ENCODE peak calls at places on chromosome 9, in five cellular contexts. One of them, this sample, is unnamed.

GRCh38 chr9:98846879-98847278 is 39.4 kb downstream of the GALNT12 start:
- DNase-seq in H1: no peak
- DNase-seq in H9: no peak
- DNase-seq in mesenchymal stem cell: no peak
- DNase-seq in neuronal stem cell: no peak
- DNase-seq in this sample: no peak

GRCh38 chr9:78041971-78042370 is 10.4 kb upstream of the GNAQ start:
- DNase-seq in H1: no peak
- DNase-seq in H9: no peak
- DNase-seq in mesenchymal stem cell: no peak
- DNase-seq in neuronal stem cell: no peak
- DNase-seq in this sample: no peak

GRCh38 chr9:73402081-73403028 is 250.7 kb downstream of the ANXA1 start:
- DNase-seq in H1: no peak
- DNase-seq in H9: no peak
- DNase-seq in mesenchymal stem cell: no peak
- DNase-seq in neuronal stem cell: no peak
- DNase-seq in this sample: no peak

GRCh38 chr9:115673599-115673998 is 480.0 kb upstream of the PAPPA start:
- DNase-seq in H1: no peak
- DNase-seq in H9: no peak
- DNase-seq in mesenchymal stem cell: peak; percentile 79
- DNase-seq in neuronal stem cell: no peak
- DNase-seq in this sample: peak; percentile 52

GRCh38 chr9:124752967-124753366 is 18.1 kb downstream of the NR6A1 start:
- DNase-seq in H1: no peak
- DNase-seq in H9: no peak
- DNase-seq in mesenchymal stem cell: no peak
- DNase-seq in neuronal stem cell: no peak
- DNase-seq in this sample: no peak

GRCh38 chr9:77899679-77900354 is 131.8 kb downstream of the GNAQ start:
- DNase-seq in H1: no peak
- DNase-seq in H9: no peak
- DNase-seq in mesenchymal stem cell: peak; percentile 70
- DNase-seq in neuronal stem cell: no peak
- DNase-seq in this sample: no peak

GRCh38 chr9:127614961-127615360 is 2.9 kb downstream of the STXBP1 start:
- DNase-seq in H1: no peak
- DNase-seq in H9: no peak
- DNase-seq in mesenchymal stem cell: no peak
- DNase-seq in neuronal stem cell: no peak
- DNase-seq in this sample: no peak

GRCh38 chr9:21802418-21803000 is at the start of gene MTAP:
- DNase-seq in H1: peak; percentile 87
- DNase-seq in H9: peak; percentile 95
- DNase-seq in mesenchymal stem cell: peak; percentile 94
- DNase-seq in neuronal stem cell: peak; percentile 81
- DNase-seq in this sample: peak; percentile 81

GRCh38 chr9:94599102-94599501 is 5.5 kb upstream of the FBP2 start:
- DNase-seq in H1: no peak
- DNase-seq in H9: no peak
- DNase-seq in mesenchymal stem cell: no peak
- DNase-seq in neuronal stem cell: no peak
- DNase-seq in this sample: no peak

GRCh38 chr9:127388037-127388855 is 8.7 kb upstream of the SLC2A8 start:
- DNase-seq in H1: no peak
- DNase-seq in H9: no peak
- DNase-seq in mesenchymal stem cell: peak; percentile 97
- DNase-seq in neuronal stem cell: no peak
- DNase-seq in this sample: peak; percentile 99

GRCh38 chr9:137255448-137256114 is 454 bp downstream of the NELFB start:
- DNase-seq in H1: no peak
- DNase-seq in H9: peak; percentile 74
- DNase-seq in mesenchymal stem cell: peak; percentile 56
- DNase-seq in neuronal stem cell: no peak
- DNase-seq in this sample: no peak

GRCh38 chr9:7909537-7909936 is 110.0 kb upstream of the DMAC1 start:
- DNase-seq in H1: no peak
- DNase-seq in H9: no peak
- DNase-seq in mesenchymal stem cell: no peak
- DNase-seq in neuronal stem cell: no peak
- DNase-seq in this sample: no peak

GRCh38 chr9:110410926-110411325 is 73.3 kb upstream of the TXNDC8 start:
- DNase-seq in H1: no peak
- DNase-seq in H9: no peak
- DNase-seq in mesenchymal stem cell: no peak
- DNase-seq in neuronal stem cell: no peak
- DNase-seq in this sample: no peak

GRCh38 chr9:136045595-136046554 is 49.2 kb downstream of the NACC2 start:
- DNase-seq in H1: no peak
- DNase-seq in H9: no peak
- DNase-seq in mesenchymal stem cell: no peak
- DNase-seq in neuronal stem cell: no peak
- DNase-seq in this sample: no peak

GRCh38 chr9:114348906-114349482 is 19.3 kb downstream of the ORM2 start:
- DNase-seq in H1: peak; percentile 68
- DNase-seq in H9: peak; percentile 87
- DNase-seq in mesenchymal stem cell: peak; percentile 100
- DNase-seq in neuronal stem cell: peak; percentile 64
- DNase-seq in this sample: peak; percentile 76

GRCh38 chr9:94867842-94868312 is 141.4 kb downstream of the AOPEP start:
- DNase-seq in H1: peak; percentile 6
- DNase-seq in H9: no peak
- DNase-seq in mesenchymal stem cell: peak; percentile 96
- DNase-seq in neuronal stem cell: no peak
- DNase-seq in this sample: peak; percentile 55

GRCh38 chr9:592733-593132 is 248.8 kb upstream of the DMRT1 start:
- DNase-seq in H1: no peak
- DNase-seq in H9: no peak
- DNase-seq in mesenchymal stem cell: no peak
- DNase-seq in neuronal stem cell: no peak
- DNase-seq in this sample: no peak

GRCh38 chr9:121771851-121772599 is 120.6 kb downstream of the DAB2IP start:
- DNase-seq in H1: no peak
- DNase-seq in H9: no peak
- DNase-seq in mesenchymal stem cell: no peak
- DNase-seq in neuronal stem cell: no peak
- DNase-seq in this sample: no peak

GRCh38 chr9:127106493-127106855 is 16.0 kb downstream of the ANGPTL2 start:
- DNase-seq in H1: no peak
- DNase-seq in H9: no peak
- DNase-seq in mesenchymal stem cell: no peak
- DNase-seq in neuronal stem cell: no peak
- DNase-seq in this sample: no peak

GRCh38 chr9:89145086-89145485 is 33.5 kb downstream of the SHC3 start:
- DNase-seq in H1: no peak
- DNase-seq in H9: no peak
- DNase-seq in mesenchymal stem cell: no peak
- DNase-seq in neuronal stem cell: no peak
- DNase-seq in this sample: no peak

GRCh38 chr9:113654605-113655193 is 191.2 kb downstream of the RGS3 start:
- DNase-seq in H1: no peak
- DNase-seq in H9: no peak
- DNase-seq in mesenchymal stem cell: no peak
- DNase-seq in neuronal stem cell: no peak
- DNase-seq in this sample: peak; percentile 62

GRCh38 chr9:116337015-116337414 is 183.4 kb downstream of the PAPPA start:
- DNase-seq in H1: no peak
- DNase-seq in H9: no peak
- DNase-seq in mesenchymal stem cell: peak; percentile 59
- DNase-seq in neuronal stem cell: no peak
- DNase-seq in this sample: no peak

GRCh38 chr9:4315582-4316215 is 15.8 kb upstream of the GLIS3 start:
- DNase-seq in H1: peak; percentile 90
- DNase-seq in H9: peak; percentile 87
- DNase-seq in mesenchymal stem cell: peak; percentile 67
- DNase-seq in neuronal stem cell: peak; percentile 51
- DNase-seq in this sample: peak; percentile 62

GRCh38 chr9:96524764-96525163 is 74.8 kb downstream of the HABP4 start:
- DNase-seq in H1: no peak
- DNase-seq in H9: no peak
- DNase-seq in mesenchymal stem cell: no peak
- DNase-seq in neuronal stem cell: no peak
- DNase-seq in this sample: no peak

GRCh38 chr9:110443146-110443877 is 105.6 kb upstream of the TXNDC8 start:
- DNase-seq in H1: no peak
- DNase-seq in H9: no peak
- DNase-seq in mesenchymal stem cell: peak; percentile 93
- DNase-seq in neuronal stem cell: no peak
- DNase-seq in this sample: peak; percentile 34

GRCh38 chr9:135359764-135360163 is 119.8 kb upstream of the PPP1R26 start:
- DNase-seq in H1: no peak
- DNase-seq in H9: no peak
- DNase-seq in mesenchymal stem cell: no peak
- DNase-seq in neuronal stem cell: no peak
- DNase-seq in this sample: no peak

GRCh38 chr9:91180240-91180929 is 181.3 kb downstream of the AUH start:
- DNase-seq in H1: peak; percentile 20
- DNase-seq in H9: no peak
- DNase-seq in mesenchymal stem cell: no peak
- DNase-seq in neuronal stem cell: no peak
- DNase-seq in this sample: no peak

GRCh38 chr9:91177081-91177480 is 184.6 kb downstream of the AUH start:
- DNase-seq in H1: no peak
- DNase-seq in H9: no peak
- DNase-seq in mesenchymal stem cell: no peak
- DNase-seq in neuronal stem cell: no peak
- DNase-seq in this sample: no peak

GRCh38 chr9:91179237-91180138 is 182.2 kb downstream of the AUH start:
- DNase-seq in H1: peak; percentile 41
- DNase-seq in H9: no peak
- DNase-seq in mesenchymal stem cell: peak; percentile 49
- DNase-seq in neuronal stem cell: no peak
- DNase-seq in this sample: no peak

GRCh38 chr9:91177661-91178280 is 183.9 kb downstream of the AUH start:
- DNase-seq in H1: peak; percentile 24
- DNase-seq in H9: no peak
- DNase-seq in mesenchymal stem cell: no peak
- DNase-seq in neuronal stem cell: no peak
- DNase-seq in this sample: no peak

DNA sequence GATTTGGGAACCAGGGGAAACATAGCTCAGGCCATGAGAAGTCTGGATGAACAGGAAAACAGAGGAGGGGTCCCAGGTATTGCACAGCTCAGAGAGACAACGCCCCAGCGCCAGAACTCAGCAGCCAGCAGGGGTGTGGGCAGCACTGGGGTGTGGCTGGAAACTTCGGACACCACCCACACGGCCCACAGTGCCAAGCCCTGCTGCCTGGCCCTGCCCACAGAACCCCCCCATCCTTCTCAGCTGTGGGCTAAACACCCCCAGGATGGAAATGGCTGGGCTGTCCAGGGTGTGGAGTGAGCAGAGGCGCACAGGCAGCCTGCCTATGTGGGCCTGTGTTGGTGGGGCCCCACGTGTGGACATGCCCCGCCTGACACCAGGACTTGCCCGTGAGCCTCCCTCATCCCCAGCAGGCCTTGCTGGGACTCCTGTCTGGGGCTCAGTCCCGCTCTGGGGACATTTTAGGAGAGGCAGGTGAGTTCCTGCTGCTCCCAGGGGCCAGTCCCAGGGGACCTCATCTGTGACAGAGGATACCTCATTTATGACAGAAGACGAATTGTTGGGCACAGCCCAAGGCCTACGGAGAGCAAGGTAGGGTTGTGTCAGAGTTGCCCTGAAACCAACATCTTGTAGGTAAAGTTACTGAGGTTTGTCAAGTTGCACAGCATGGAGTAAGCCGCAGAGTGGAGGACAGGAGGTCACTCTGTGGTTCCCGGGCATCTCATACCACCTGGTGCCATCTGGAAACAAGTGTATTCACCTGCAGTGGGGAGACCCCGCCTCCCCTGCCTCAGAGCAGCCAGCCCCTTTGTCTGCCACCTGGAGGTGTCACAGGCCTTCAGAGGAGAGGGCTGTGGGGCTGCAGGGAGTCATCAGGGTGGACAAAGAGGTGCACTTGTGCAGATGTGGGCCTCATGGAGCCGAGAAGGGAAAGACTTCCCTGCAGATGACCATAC is 183.2 kb downstream of the AUH start:
- DNase-seq in H1: peak; percentile 34
- DNase-seq in H9: no peak
- DNase-seq in mesenchymal stem cell: no peak
- DNase-seq in neuronal stem cell: no peak
- DNase-seq in this sample: no peak
- H2BK12ac ChIP-seq in H1: no peak overlapping the region
- H2BK12ac ChIP-seq in H9: no peak overlapping the region
- H2BK12ac ChIP-seq in mesenchymal stem cell: peak overlapping the region; percentile 3
- H2BK12ac ChIP-seq in neuronal stem cell: no peak overlapping the region
- H2BK12ac ChIP-seq in this sample: no peak overlapping the region

DNA sequence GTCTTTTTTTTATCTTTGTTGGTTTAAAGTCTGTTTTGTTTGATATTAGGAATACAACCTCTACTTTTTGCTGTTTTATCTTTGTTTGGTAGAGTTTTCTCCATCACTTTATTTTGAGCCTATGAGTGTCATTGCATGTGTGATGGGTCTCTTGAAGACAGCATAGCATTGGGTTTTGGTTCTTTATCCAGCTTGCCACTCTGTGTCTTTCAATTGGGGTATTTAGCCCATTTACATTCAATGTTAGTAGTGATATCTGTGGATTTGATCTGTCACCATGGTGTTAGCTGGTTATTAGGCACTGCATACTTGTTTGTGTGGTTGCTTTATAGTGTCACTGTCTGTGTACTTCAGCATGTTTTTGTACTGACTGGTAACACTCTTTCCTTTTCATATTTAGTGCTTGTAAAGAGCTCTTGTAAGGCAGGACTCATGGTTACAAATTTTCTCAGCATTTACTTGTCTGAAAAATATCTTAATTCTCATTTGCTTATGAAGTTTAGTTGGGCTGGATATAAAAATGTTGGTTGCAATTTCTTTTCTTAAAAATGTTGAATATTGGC is 845.5 kb downstream of the TLE4 start:
- DNase-seq in H1: no peak
- DNase-seq in H9: no peak
- DNase-seq in mesenchymal stem cell: no peak
- DNase-seq in neuronal stem cell: no peak
- DNase-seq in this sample: no peak
- H2BK12ac ChIP-seq in H1: no peak overlapping the region
- H2BK12ac ChIP-seq in H9: no peak overlapping the region
- H2BK12ac ChIP-seq in mesenchymal stem cell: no peak overlapping the region
- H2BK12ac ChIP-seq in neuronal stem cell: no peak overlapping the region
- H2BK12ac ChIP-seq in this sample: no peak overlapping the region

DNA sequence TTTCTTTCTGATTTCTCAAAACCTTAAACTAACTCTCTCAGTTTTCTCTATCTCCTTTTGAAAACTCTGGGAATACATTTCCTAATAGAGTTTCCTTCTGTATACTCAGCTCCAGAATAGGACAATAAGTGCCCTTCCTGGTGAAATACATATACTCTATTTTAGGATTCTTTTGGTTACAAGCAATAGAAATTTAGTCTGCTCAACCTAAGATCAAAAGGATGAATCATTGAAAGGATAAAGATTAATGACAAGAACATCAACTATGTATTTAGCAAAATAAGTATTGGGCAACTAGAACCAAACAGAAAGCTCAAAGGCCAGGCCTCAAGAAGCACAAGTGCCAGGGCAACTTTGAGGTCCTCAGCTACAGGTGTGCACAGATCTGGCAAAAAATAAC is 127.1 kb downstream of the ADAMTSL1 start:
- DNase-seq in H1: no peak
- DNase-seq in H9: no peak
- DNase-seq in mesenchymal stem cell: no peak
- DNase-seq in neuronal stem cell: no peak
- DNase-seq in this sample: no peak
- H2BK12ac ChIP-seq in H1: no peak overlapping the region
- H2BK12ac ChIP-seq in H9: no peak overlapping the region
- H2BK12ac ChIP-seq in mesenchymal stem cell: no peak overlapping the region
- H2BK12ac ChIP-seq in neuronal stem cell: no peak overlapping the region
- H2BK12ac ChIP-seq in this sample: no peak overlapping the region

GRCh38 chr9:133282454-133283238 is 7.6 kb upstream of the ABO start:
- DNase-seq in H1: no peak
- DNase-seq in H9: no peak
- DNase-seq in mesenchymal stem cell: no peak
- DNase-seq in neuronal stem cell: no peak
- DNase-seq in this sample: no peak
- H2BK12ac ChIP-seq in H1: no peak overlapping the region
- H2BK12ac ChIP-seq in H9: no peak overlapping the region
- H2BK12ac ChIP-seq in mesenchymal stem cell: no peak overlapping the region
- H2BK12ac ChIP-seq in neuronal stem cell: no peak overlapping the region
- H2BK12ac ChIP-seq in this sample: no peak overlapping the region

This sample was measured in trophoblast cell.